ENCODE peak calls at places on chromosomes 4 and X, in ten cellular contexts. P is Peyer's patch; F is mammary epithelial cell; K is right lobe of liver; R is HL-60; E is GM12865; W is A549; Q is nephron progenitor cell; Z is CD8-positive, alpha-beta T cell; Y is cardiac fibroblast. U is an unnamed sample.

GRCh38 chrX:102345916-102346315 is 93.9 kb downstream of the NXF2B start:
- DNase-seq in W (peak; percentile 2), K (peak; percentile 54), F (peak; percentile 18), Z (peak; percentile 78), Q (peak; percentile 78), P (peak; percentile 89), E (peak; percentile 41), R (no peak), Y (peak; percentile 48), U (peak; percentile 18)

GRCh38 chr4:2591189-2591588 is 54.7 kb downstream of the FAM193A start:
- DNase-seq in E (no peak), F (no peak), W (no peak), Z (no peak), P (no peak), Y (peak; percentile 51), Q (no peak), R (no peak), K (no peak), U (peak; percentile 33)

GRCh38 chr4:173500841-173501591 is 29.0 kb downstream of the HAND2 start:
- DNase-seq in Q (no peak), Z (no peak), R (no peak), P (no peak), K (no peak), Y (no peak), F (no peak), W (no peak), E (no peak), U (no peak)

GRCh38 chr4:99219479-99219878 is 433 bp upstream of the ADH6 start:
- DNase-seq in R (no peak), Z (no peak), E (no peak), Y (no peak), P (no peak), W (no peak), F (no peak), Q (no peak), K (no peak), U (no peak)

GRCh38 chr4:74283614-74284013 is 24.7 kb upstream of the EPGN start:
- DNase-seq in Q (no peak), P (no peak), Y (peak; percentile 57), E (no peak), Z (no peak), W (peak; percentile 0), K (no peak), F (peak; percentile 97), R (no peak), U (peak; percentile 84)

GRCh38 chrX:120308959-120309872 is 2.0 kb downstream of the TMEM255A start:
- DNase-seq in K (peak; percentile 72), Z (peak; percentile 78), Q (peak; percentile 56), E (peak; percentile 83), F (peak; percentile 74), R (peak; percentile 48), W (peak; percentile 36), Y (peak; percentile 44), P (peak; percentile 84), U (peak; percentile 65)

GRCh38 chr4:4641661-4642180 is 99.9 kb upstream of the STX18 start:
- DNase-seq in E (no peak), P (no peak), K (no peak), F (no peak), Z (no peak), Q (peak; percentile 20), R (no peak), Y (no peak), W (no peak), U (no peak)

GRCh38 chr4:139535228-139535851 is 20.7 kb downstream of the SETD7 start:
- DNase-seq in Q (no peak), K (no peak), W (no peak), Z (no peak), E (no peak), Y (no peak), F (no peak), P (no peak), R (no peak), U (no peak)

GRCh38 chrX:153662266-153662665 is 11.3 kb downstream of the PNCK start:
- DNase-seq in E (peak; percentile 40), P (peak; percentile 84), F (no peak), W (no peak), Y (peak; percentile 50), Q (peak; percentile 63), Z (peak; percentile 74), K (peak; percentile 56), R (no peak), U (no peak)

GRCh38 chr4:54986095-54986846 is 139.1 kb downstream of the KDR start:
- DNase-seq in R (no peak), Q (no peak), Y (no peak), K (no peak), F (no peak), Z (no peak), P (no peak), E (no peak), W (no peak), U (no peak)

GRCh38 chr4:37822220-37822619 is 4.3 kb upstream of the PGM2 start:
- DNase-seq in F (no peak), K (no peak), Q (no peak), P (no peak), E (no peak), W (no peak), Z (no peak), Y (no peak), R (no peak), U (no peak)

GRCh38 chr4:46329118-46329976 is 60.6 kb downstream of the GABRA2 start:
- DNase-seq in Z (no peak), K (no peak), Y (peak; percentile 56), F (peak; percentile 60), P (peak; percentile 54), W (no peak), R (no peak), Q (peak; percentile 34), E (peak; percentile 39), U (no peak)
- TF ChIP-seq CTCF in Z (no peak), K (peak; percentile 46), Y (peak; percentile 40), F (peak; percentile 85), P (peak; percentile 78), W (no peak), R (peak; percentile 14), Q (peak; percentile 64), E (peak; percentile 40), U (peak; percentile 33)

GRCh38 chr4:42048394-42048793 is 58.1 kb downstream of the SLC30A9 start:
- DNase-seq in P (no peak), R (no peak), E (no peak), W (peak; percentile 8), F (peak; percentile 71), K (no peak), Q (no peak), Y (peak; percentile 83), Z (no peak), U (peak; percentile 83)

DNA sequence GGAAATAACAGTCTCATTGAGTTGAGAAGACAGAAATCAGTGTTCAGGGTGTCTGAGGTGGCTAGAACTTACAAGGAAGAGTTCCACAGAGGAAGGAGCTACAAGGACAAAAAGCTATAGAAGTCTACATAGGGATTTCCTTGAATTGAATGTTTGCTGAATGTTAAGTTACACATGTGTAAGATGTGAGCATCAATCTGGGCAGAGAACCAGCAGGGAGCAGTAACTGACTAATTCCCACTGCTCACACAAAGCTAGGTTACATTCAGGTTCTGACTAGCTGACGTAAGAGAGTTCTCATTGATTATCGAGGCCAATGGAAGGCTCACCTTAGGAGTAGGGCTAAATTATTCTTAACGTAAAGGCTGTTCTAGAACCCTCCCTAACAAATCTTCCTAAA is 60.5 kb downstream of the SLC30A9 start:
- DNase-seq in F (no peak), Z (no peak), E (no peak), Q (no peak), Y (no peak), W (no peak), R (no peak), P (no peak), K (no peak), U (no peak)
- TF ChIP-seq CTCF in F (no peak), Z (no peak), E (no peak), Q (no peak), Y (no peak), W (no peak), R (no peak), P (no peak), K (no peak), U (no peak)

GRCh38 chrX:72554448-72555140 is 18.0 kb downstream of the HDAC8 start:
- DNase-seq in R (no peak), Z (no peak), K (no peak), W (peak; percentile 12), Y (peak; percentile 49), E (peak; percentile 7), Q (peak; percentile 21), P (no peak), F (no peak), U (no peak)
- TF ChIP-seq CTCF in R (no peak), Z (no peak), K (no peak), W (peak; percentile 40), Y (no peak), E (no peak), Q (peak; percentile 9), P (no peak), F (no peak), U (no peak)

DNA sequence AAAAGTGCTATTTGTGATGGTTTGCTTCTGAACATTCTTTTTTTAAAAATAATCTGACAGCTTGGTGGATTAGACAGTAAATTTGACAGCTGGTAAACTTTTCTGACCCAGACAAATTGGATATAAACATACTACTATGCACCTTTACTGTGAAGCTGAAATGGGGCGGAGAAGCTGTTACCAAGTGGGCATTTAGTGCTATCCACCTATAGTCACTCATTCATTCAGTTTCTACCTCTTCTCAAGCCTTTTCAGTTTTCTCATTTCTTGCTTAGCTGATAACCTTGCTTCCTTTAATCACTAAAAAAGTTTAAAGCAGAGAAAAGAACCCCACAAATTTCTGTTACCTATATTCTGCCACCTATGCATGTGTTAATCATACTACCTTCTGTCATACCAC is 5.2 kb downstream of the RPS3A start:
- DNase-seq in R (no peak), P (no peak), E (no peak), Z (no peak), W (no peak), K (no peak), F (no peak), Q (no peak), Y (no peak), U (no peak)
- TF ChIP-seq CTCF in R (no peak), P (no peak), E (no peak), Z (no peak), W (no peak), K (no peak), F (no peak), Q (no peak), Y (no peak), U (no peak)

DNA sequence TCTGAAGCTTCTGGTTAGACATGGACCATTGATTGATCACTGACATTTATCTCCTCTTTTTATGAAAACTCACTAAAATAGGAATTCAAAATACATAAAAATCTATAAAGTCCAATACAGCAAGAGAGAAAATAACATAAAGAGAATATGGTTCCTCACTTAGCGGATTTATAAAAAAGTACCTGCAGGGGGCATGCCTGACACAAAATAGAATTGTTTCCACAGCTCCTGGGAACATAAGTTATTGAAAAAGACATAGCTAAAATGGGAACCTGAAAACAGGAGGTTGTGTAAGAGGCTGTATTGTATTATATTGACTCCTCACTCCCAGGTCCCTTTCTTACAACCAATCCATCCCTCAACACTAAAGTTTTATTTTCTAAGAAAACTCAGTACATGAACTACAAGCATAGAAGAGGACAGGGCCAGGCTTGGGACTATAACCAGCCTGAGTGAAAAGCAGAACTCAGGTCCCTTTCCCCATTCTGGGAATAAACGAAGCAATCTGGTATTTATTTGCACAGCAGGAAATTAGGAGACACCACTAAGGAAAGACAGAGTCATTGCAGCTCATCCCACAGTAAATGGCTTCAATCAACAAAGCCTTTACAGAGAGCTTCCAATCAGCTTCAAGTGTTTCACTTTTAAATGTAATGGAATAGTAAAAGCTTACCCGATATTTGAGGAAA is 121.1 kb upstream of the NDST4 start:
- DNase-seq in Y (no peak), E (peak; percentile 58), F (peak; percentile 16), W (no peak), K (no peak), Q (no peak), R (peak; percentile 12), Z (no peak), P (no peak), U (no peak)
- TF ChIP-seq CTCF in Y (no peak), E (peak; percentile 26), F (peak; percentile 56), W (peak; percentile 21), K (peak; percentile 8), Q (peak; percentile 35), R (peak; percentile 5), Z (no peak), P (peak; percentile 34), U (peak; percentile 16)

GRCh38 chr4:163484906-163485305 is 9.6 kb upstream of the TMA16 start:
- DNase-seq in Q (peak; percentile 72), R (no peak), Z (peak; percentile 67), W (peak; percentile 10), K (no peak), P (peak; percentile 72), E (peak; percentile 76), F (peak; percentile 8), Y (peak; percentile 61), U (peak; percentile 10)
- TF ChIP-seq CTCF in Q (peak; percentile 56), R (peak; percentile 23), Z (peak; percentile 81), W (peak; percentile 55), K (peak; percentile 25), P (peak; percentile 46), E (peak; percentile 50), F (peak; percentile 54), Y (peak; percentile 47), U (peak; percentile 55)